ENCODE peak calls at places on chromosomes 3 and 15, in eight cellular contexts. Z, S, F, M, H, U, P and B are unnamed samples.

GRCh38 chr3:142844339-142844977 is 44.4 kb downstream of the PCOLCE2 start:
- DNase-seq in F (no peak), P (peak; percentile 36), M (peak; percentile 38), S (no peak), H (no peak), U (no peak), Z (no peak), B (peak; percentile 36)

GRCh38 chr3:27644936-27645335 is 77.2 kb downstream of the EOMES start:
- DNase-seq in S (no peak), P (no peak), H (no peak), U (no peak), F (no peak), M (peak; percentile 34), Z (no peak), B (no peak)

GRCh38 chr3:119700269-119700919 is 2.4 kb upstream of the CFAP91 start:
- DNase-seq in Z (peak; percentile 13), S (no peak), M (peak; percentile 57), F (no peak), U (no peak), P (no peak), H (no peak), B (no peak)

GRCh38 chr3:136193273-136194043 is 2.7 kb downstream of the MSL2 start:
- DNase-seq in H (no peak), S (no peak), F (no peak), U (no peak), M (no peak), Z (no peak), P (peak; percentile 35), B (no peak)

GRCh38 chr3:138898301-138898700 is 48.6 kb downstream of the FOXL2 start:
- DNase-seq in H (no peak), F (no peak), P (no peak), M (peak; percentile 57), S (no peak), Z (no peak), U (no peak), B (no peak)

GRCh38 chr3:60917136-60917535 is 334.1 kb downstream of the FHIT start:
- DNase-seq in H (no peak), M (no peak), Z (no peak), P (no peak), S (no peak), U (no peak), F (no peak), B (no peak)

GRCh38 chr3:45119824-45120614 is 26.2 kb downstream of the CDCP1 start:
- DNase-seq in F (no peak), U (no peak), P (no peak), H (no peak), Z (no peak), M (peak; percentile 36), S (no peak), B (peak; percentile 52)

GRCh38 chr3:11736136-11736833 is 92.6 kb upstream of the VGLL4 start:
- DNase-seq in S (no peak), F (no peak), M (no peak), U (no peak), P (no peak), H (no peak), Z (no peak), B (no peak)

GRCh38 chr15:25640381-25640780 is 201.6 kb upstream of the UBE3A start:
- DNase-seq in M (no peak), F (no peak), U (no peak), H (no peak), S (no peak), P (no peak), Z (no peak), B (no peak)

GRCh38 chr3:197364410-197365071 is 66.1 kb upstream of the DLG1 start:
- DNase-seq in S (no peak), U (no peak), F (no peak), M (no peak), H (no peak), Z (no peak), P (no peak), B (no peak)

GRCh38 chr3:79910337-79910736 is 142.5 kb upstream of the ROBO1 start:
- DNase-seq in F (no peak), M (no peak), P (no peak), U (no peak), S (no peak), Z (no peak), H (no peak), B (no peak)

GRCh38 chr15:101172421-101173097 is 79.3 kb downstream of the CHSY1 start:
- DNase-seq in H (no peak), Z (no peak), M (peak; percentile 70), S (no peak), U (no peak), F (no peak), P (no peak), B (no peak)

GRCh38 chr3:71423151-71423906 is 160.2 kb downstream of the FOXP1 start:
- DNase-seq in F (no peak), Z (no peak), U (no peak), M (no peak), H (no peak), P (peak; percentile 64), S (no peak), B (peak; percentile 81)

GRCh38 chr3:27049792-27050191 is 319.4 kb downstream of the NEK10 start:
- DNase-seq in F (no peak), M (no peak), H (no peak), Z (no peak), S (no peak), U (no peak), P (no peak), B (no peak)

GRCh38 chr3:101509811-101510210 is 3.2 kb downstream of the SENP7 start:
- DNase-seq in U (no peak), Z (no peak), P (no peak), F (no peak), M (peak; percentile 53), H (no peak), S (no peak), B (no peak)

GRCh38 chr3:181239456-181239855 is 249.9 kb upstream of the DNAJC19 start:
- DNase-seq in F (no peak), H (no peak), M (no peak), U (no peak), Z (no peak), S (no peak), P (no peak), B (no peak)

GRCh38 chr3:125332504-125332903 is 42.6 kb downstream of the ZNF148 start:
- DNase-seq in P (no peak), Z (no peak), S (no peak), U (no peak), M (no peak), F (no peak), H (no peak), B (no peak)

GRCh38 chr15:65920825-65921309 is 51.6 kb downstream of the RAB11A start:
- DNase-seq in H (no peak), M (no peak), Z (no peak), P (no peak), F (no peak), S (no peak), U (no peak), B (no peak)

GRCh38 chr3:138271189-138271794 is 58.4 kb downstream of the NME9 start:
- DNase-seq in S (no peak), Z (no peak), H (no peak), P (no peak), F (no peak), U (no peak), M (no peak), B (no peak)

GRCh38 chr3:111947179-111947727 is 31.6 kb upstream of the ABHD10 start:
- DNase-seq in F (no peak), U (no peak), Z (no peak), S (no peak), P (no peak), M (peak; percentile 75), H (no peak), B (no peak)

DNA sequence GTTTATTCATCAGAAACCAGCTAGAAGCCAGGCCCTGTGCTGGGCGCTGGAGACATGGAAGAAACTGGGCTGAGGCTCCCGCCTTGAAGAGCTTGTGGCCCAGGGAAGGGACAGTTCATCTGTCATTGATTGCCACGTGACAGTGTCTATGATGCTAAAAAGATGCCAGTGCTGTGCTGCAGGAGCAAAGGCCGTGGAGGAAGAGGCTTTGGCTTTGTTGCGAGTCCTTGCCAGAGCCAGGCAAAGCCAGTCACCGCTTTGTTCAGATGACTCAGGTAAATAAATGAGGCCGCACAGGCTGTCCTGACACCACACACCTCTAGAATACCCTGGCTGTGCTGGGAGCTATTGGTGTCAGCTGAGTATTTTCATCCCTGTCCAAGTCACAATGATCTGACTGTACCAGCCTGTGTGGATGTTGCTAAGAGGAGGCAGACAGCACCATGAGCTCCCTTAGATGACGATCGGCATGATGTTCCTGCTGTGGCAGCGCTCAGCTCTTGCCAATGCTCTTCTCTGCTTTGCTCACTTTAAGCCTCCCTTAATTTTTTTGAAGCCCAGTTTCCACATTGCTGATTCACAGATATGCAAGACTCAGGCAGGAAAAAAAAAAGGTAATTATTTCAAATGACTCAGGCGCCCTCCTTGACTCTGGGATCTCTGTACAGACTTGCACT is 77.5 kb downstream of the CCNL1 start:
- DNase-seq in F (no peak), U (no peak), S (no peak), Z (no peak), P (no peak), H (no peak), M (peak; percentile 88), B (peak; percentile 78)
- H3K27ac ChIP-seq in F (no peak overlapping the region), U (no peak overlapping the region), S (no peak overlapping the region), Z (no peak overlapping the region), P (no peak overlapping the region), H (no peak overlapping the region), M (peak overlapping the region; percentile 10), B (peak overlapping the region; percentile 91)

DNA sequence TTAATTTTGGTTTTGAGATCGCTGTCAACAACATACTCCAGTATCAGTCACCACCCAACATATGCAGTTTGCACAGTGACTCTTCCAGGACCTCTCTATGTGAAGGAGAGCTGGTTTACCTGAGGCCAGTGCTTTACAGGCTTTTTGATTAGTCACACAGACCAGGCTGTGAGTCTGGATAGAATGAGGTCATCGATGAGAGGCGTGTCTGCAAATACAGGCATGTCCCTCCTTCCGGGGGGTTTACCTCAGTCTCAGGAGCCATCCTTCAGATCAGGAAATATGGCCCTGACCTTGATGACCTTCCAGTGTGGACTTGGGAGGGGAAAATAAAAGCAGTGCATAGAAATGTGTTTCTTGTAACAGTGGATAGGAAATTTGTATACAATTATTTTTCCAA is 46.9 kb downstream of the KBTBD12 start:
- DNase-seq in Z (no peak), S (no peak), U (no peak), H (no peak), M (peak; percentile 25), P (no peak), F (no peak), B (peak; percentile 96)
- H3K27ac ChIP-seq in Z (no peak overlapping the region), S (no peak overlapping the region), U (no peak overlapping the region), H (no peak overlapping the region), M (no peak overlapping the region), P (no peak overlapping the region), F (no peak overlapping the region), B (peak overlapping the region; percentile 63)

GRCh38 chr3:169699536-169700050 is 36.1 kb upstream of the MECOM start:
- DNase-seq in F (peak; percentile 21), S (peak; percentile 54), H (no peak), Z (no peak), P (no peak), U (no peak), M (peak; percentile 72), B (no peak)
- H3K27ac ChIP-seq in F (no peak overlapping the region), S (peak overlapping the region; percentile 22), H (no peak overlapping the region), Z (no peak overlapping the region), P (no peak overlapping the region), U (no peak overlapping the region), M (peak overlapping the region; percentile 2), B (no peak overlapping the region)

GRCh38 chr3:172303181-172303580 is 145.1 kb downstream of the GHSR start:
- DNase-seq in S (no peak), F (no peak), P (no peak), M (no peak), U (no peak), H (no peak), Z (no peak), B (no peak)
- H3K27ac ChIP-seq in S (no peak overlapping the region), F (no peak overlapping the region), P (no peak overlapping the region), M (no peak overlapping the region), U (no peak overlapping the region), H (no peak overlapping the region), Z (no peak overlapping the region), B (no peak overlapping the region)

GRCh38 chr15:61835029-61835428 is 225.2 kb downstream of the VPS13C start:
- DNase-seq in F (no peak), P (no peak), H (no peak), U (no peak), M (no peak), S (no peak), Z (no peak), B (no peak)
- H3K27ac ChIP-seq in F (no peak overlapping the region), P (no peak overlapping the region), H (no peak overlapping the region), U (no peak overlapping the region), M (no peak overlapping the region), S (no peak overlapping the region), Z (no peak overlapping the region), B (no peak overlapping the region)